ENCODE peak calls at places on chromosomes 11 and 22, in seven cellular contexts. P is KBM-7; S is activated naive CD4-positive, alpha-beta T cell treated with anti-CD3 and anti-CD28 coated beads for 36 hours; Q is RKO; O is transverse colon; G is nucleus accumbens; F is Calu3. U is an unnamed sample.
A peak's percentile ranks its signal among the peaks of the same experiment; 100 is the strongest.

GRCh38 chr11:122883682-122883981 is 1.1 kb downstream of the JHY start:
- DNase-seq in P (no peak), S (no peak), Q (no peak), O (no peak), G (no peak), F (no peak), U (no peak)

GRCh38 chr22:42178910-42179495 is 48.4 kb upstream of the CYP2D6 start:
- DNase-seq in P (peak; percentile 4), S (no peak), Q (no peak), O (no peak), G (no peak), F (no peak), U (no peak)

GRCh38 chr11:81963018-81963417 is 770.6 kb downstream of the FAM181B start:
- DNase-seq in P (peak; percentile 21), S (no peak), Q (peak; percentile 38), O (no peak), G (no peak), F (no peak), U (peak; percentile 33)

GRCh38 chr11:2665747-2666710 is 33.8 kb downstream of the KCNQ1OT1 start:
- DNase-seq in P (no peak), S (no peak), Q (no peak), O (no peak), G (no peak), F (no peak), U (no peak)

GRCh38 chr11:23112987-23113886 is 253.0 kb upstream of the CCDC179 start:
- DNase-seq in P (peak; percentile 34), S (peak; percentile 42), Q (peak; percentile 40), O (peak; percentile 77), G (no peak), F (peak; percentile 73), U (peak; percentile 40)

GRCh38 chr22:17767236-17768065 is 6.8 kb downstream of the BID start:
- DNase-seq in P (no peak), S (peak; percentile 73), Q (no peak), O (no peak), G (no peak), F (no peak), U (no peak)

GRCh38 chr11:14894657-14895598 is 2.9 kb upstream of the CYP2R1 start:
- DNase-seq in P (peak; percentile 83), S (peak; percentile 60), Q (peak; percentile 35), O (peak; percentile 38), G (no peak), F (no peak), U (no peak)

GRCh38 chr22:48353116-48353947 is 1474.3 kb downstream of the BRD1 start:
- DNase-seq in P (no peak), S (no peak), Q (no peak), O (no peak), G (no peak), F (no peak), U (no peak)

GRCh38 chr11:17386331-17387084 is 2.0 kb downstream of the KCNJ11 start:
- DNase-seq in P (peak; percentile 80), S (peak; percentile 52), Q (peak; percentile 64), O (peak; percentile 63), G (no peak), F (peak; percentile 71), U (peak; percentile 51)

GRCh38 chr11:92329644-92330043 is 105.0 kb downstream of the FAT3 start:
- DNase-seq in P (no peak), S (no peak), Q (no peak), O (no peak), G (no peak), F (no peak), U (no peak)

GRCh38 chr11:87462171-87462570 is 424.4 kb downstream of the TMEM135 start:
- DNase-seq in P (no peak), S (no peak), Q (no peak), O (no peak), G (no peak), F (no peak), U (no peak)

GRCh38 chr22:47123827-47124442 is 361.5 kb downstream of the TBC1D22A start:
- DNase-seq in P (no peak), S (no peak), Q (no peak), O (no peak), G (no peak), F (no peak), U (no peak)

GRCh38 chr11:74055938-74056337 is 47.1 kb upstream of the UCP3 start:
- DNase-seq in P (no peak), S (no peak), Q (peak; percentile 42), O (no peak), G (no peak), F (no peak), U (peak; percentile 14)

GRCh38 chr11:27722117-27722844 is 22.0 kb upstream of the BDNF start:
- DNase-seq in P (peak; percentile 31), S (peak; percentile 26), Q (no peak), O (peak; percentile 7), G (no peak), F (peak; percentile 27), U (peak; percentile 57)

GRCh38 chr22:49657275-49657973 is 170.2 kb downstream of the BRD1 start:
- DNase-seq in P (peak; percentile 91), S (peak; percentile 91), Q (no peak), O (peak; percentile 68), G (no peak), F (no peak), U (no peak)

GRCh38 chr11:117201906-117202305 is 2.7 kb downstream of the TAGLN start:
- DNase-seq in P (no peak), S (no peak), Q (no peak), O (no peak), G (no peak), F (no peak), U (no peak)

GRCh38 chr11:64593156-64594105 is 2.4 kb downstream of the SLC22A12 start:
- DNase-seq in P (no peak), S (no peak), Q (no peak), O (no peak), G (no peak), F (no peak), U (no peak)

GRCh38 chr11:2276280-2276998 is 6.1 kb upstream of the ASCL2 start:
- DNase-seq in P (no peak), S (no peak), Q (no peak), O (no peak), G (no peak), F (no peak), U (no peak)

GRCh38 chr22:47100646-47101045 is 338.2 kb downstream of the TBC1D22A start:
- DNase-seq in P (no peak), S (no peak), Q (no peak), O (no peak), G (no peak), F (no peak), U (no peak)

U was measured in ACHN.